ENCODE peak calls at places on chromosome 5, in eight cellular contexts. Z is lower leg skin, A is stomach, J is adrenal gland, C is IMR-90, K is transverse colon, Y is ovary, N is testis. D is an unnamed sample.

GRCh38 chr5:118794281-118794680 is 194.1 kb downstream of the DTWD2 start:
- DNase-seq in Z (no peak), A (no peak), J (no peak), C (no peak), K (no peak), Y (no peak), N (no peak), D (no peak)

GRCh38 chr5:113199122-113199905 is 222.7 kb downstream of the DCP2 start:
- DNase-seq in Z (no peak), A (no peak), J (peak; percentile 32), C (peak; percentile 86), K (no peak), Y (no peak), N (no peak), D (no peak)

GRCh38 chr5:141916522-141916921 is 7.1 kb upstream of the DELE1 start:
- DNase-seq in Z (no peak), A (no peak), J (no peak), C (no peak), K (no peak), Y (no peak), N (no peak), D (no peak)

GRCh38 chr5:33322632-33323031 is 118.1 kb upstream of the TARS1 start:
- DNase-seq in Z (no peak), A (no peak), J (no peak), C (no peak), K (no peak), Y (no peak), N (no peak), D (no peak)

GRCh38 chr5:172834570-172835245 is 657 bp downstream of the ERGIC1 start:
- DNase-seq in Z (no peak), A (no peak), J (peak; percentile 39), C (no peak), K (peak; percentile 39), Y (no peak), N (peak; percentile 64), D (no peak)

GRCh38 chr5:74555991-74556390 is 84.5 kb downstream of the ENC1 start:
- DNase-seq in Z (no peak), A (no peak), J (no peak), C (no peak), K (no peak), Y (no peak), N (no peak), D (no peak)

GRCh38 chr5:138391859-138392386 is 39.4 kb downstream of the KDM3B start:
- DNase-seq in Z (no peak), A (no peak), J (no peak), C (no peak), K (no peak), Y (no peak), N (peak; percentile 82), D (peak; percentile 36)

GRCh38 chr5:10685103-10685502 is 75.9 kb downstream of the DAP start:
- DNase-seq in Z (no peak), A (no peak), J (no peak), C (no peak), K (no peak), Y (no peak), N (no peak), D (no peak)

GRCh38 chr5:132067941-132068808 is 5.4 kb upstream of the CSF2 start:
- DNase-seq in Z (no peak), A (no peak), J (no peak), C (no peak), K (no peak), Y (no peak), N (no peak), D (no peak)

GRCh38 chr5:87770016-87770415 is 357.3 kb upstream of the CCNH start:
- DNase-seq in Z (no peak), A (no peak), J (no peak), C (no peak), K (no peak), Y (no peak), N (no peak), D (no peak)

GRCh38 chr5:59164041-59164830 is 581.4 kb downstream of the RAB3C start:
- DNase-seq in Z (no peak), A (no peak), J (no peak), C (peak; percentile 86), K (no peak), Y (no peak), N (no peak), D (no peak)

DNA sequence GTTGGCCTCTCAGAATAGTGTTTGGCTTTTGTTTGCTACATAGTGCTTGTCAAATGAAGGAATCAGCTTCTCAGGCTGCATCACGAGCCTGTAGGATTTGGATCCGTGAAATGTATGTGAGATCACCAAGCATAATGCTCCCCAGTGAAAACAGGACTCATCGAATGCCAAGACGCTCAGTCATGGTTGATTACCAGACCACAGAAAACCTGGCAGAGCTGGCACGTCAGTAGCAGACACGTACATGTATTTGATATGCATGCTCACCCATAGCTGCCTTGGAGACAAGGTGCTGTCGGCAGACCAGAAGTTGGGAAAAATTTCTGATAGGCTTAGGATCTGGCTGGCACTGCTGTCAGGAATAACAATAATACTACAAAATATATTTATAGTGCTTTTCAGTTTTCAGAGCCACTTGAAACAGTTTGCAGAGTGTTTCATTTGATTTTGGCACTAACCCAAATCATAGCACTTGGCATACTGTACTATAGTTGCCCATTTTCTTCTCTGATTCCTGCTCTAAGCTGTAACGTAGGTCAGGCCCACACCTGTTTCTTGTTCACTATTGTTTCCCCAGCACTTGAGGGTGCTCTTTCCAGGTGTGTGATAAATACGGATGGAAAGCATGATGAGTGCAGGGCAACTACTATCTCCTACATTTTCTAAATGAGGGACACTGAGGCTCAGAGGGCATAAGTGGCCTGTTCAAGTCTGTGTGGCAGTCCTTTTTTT is 226.1 kb downstream of the NR3C1 start:
- DNase-seq in Z (peak; percentile 39), A (peak; percentile 65), J (no peak), C (peak; percentile 99), K (no peak), Y (no peak), N (no peak), D (peak; percentile 14)
- TF ChIP-seq POLR2A in Z (no peak), A (no peak), J (no peak), C (no peak), K (no peak), Y (no peak), N (no peak), D (no peak)

DNA sequence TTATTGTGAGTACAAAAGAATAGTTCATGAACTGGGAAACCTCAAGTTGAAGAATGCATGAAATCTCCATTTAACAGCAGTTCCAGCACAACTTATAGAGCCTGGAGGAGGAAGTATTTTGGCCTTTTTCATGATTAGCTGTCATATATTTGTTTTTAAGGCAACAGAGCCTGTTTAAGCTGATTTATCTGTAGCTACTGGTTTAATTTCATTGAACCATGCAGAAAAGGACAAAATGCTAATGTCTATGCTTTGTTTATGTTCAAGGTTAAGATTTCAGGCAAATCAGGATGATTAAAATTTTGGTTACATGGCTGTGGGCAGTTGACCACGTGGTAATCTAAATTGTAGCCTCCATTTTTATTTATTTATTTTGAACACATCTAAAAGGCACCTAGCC is 12.1 kb downstream of the SPINK1 start:
- DNase-seq in Z (no peak), A (no peak), J (no peak), C (no peak), K (no peak), Y (no peak), N (no peak), D (no peak)
- TF ChIP-seq POLR2A in Z (no peak), A (no peak), J (no peak), C (no peak), K (no peak), Y (no peak), N (no peak), D (no peak)

GRCh38 chr5:177552839-177553455 is 1.4 kb downstream of the FAM193B start:
- DNase-seq in Z (no peak), A (no peak), J (peak; percentile 29), C (no peak), K (no peak), Y (no peak), N (peak; percentile 58), D (no peak)

GRCh38 chr5:177555665-177556064 is 1.3 kb upstream of the FAM193B start:
- DNase-seq in Z (no peak), A (no peak), J (no peak), C (no peak), K (no peak), Y (no peak), N (peak; percentile 54), D (no peak)

GRCh38 chr5:177554474-177555111 is at the start of gene FAM193B:
- DNase-seq in Z (peak; percentile 90), A (peak; percentile 95), J (peak; percentile 95), C (peak; percentile 87), K (peak; percentile 97), Y (peak; percentile 93), N (peak; percentile 95), D (peak; percentile 91)

GRCh38 chr5:177555228-177555627 is 865 bp upstream of the FAM193B start:
- DNase-seq in Z (no peak), A (no peak), J (no peak), C (no peak), K (no peak), Y (no peak), N (no peak), D (no peak)

DNA sequence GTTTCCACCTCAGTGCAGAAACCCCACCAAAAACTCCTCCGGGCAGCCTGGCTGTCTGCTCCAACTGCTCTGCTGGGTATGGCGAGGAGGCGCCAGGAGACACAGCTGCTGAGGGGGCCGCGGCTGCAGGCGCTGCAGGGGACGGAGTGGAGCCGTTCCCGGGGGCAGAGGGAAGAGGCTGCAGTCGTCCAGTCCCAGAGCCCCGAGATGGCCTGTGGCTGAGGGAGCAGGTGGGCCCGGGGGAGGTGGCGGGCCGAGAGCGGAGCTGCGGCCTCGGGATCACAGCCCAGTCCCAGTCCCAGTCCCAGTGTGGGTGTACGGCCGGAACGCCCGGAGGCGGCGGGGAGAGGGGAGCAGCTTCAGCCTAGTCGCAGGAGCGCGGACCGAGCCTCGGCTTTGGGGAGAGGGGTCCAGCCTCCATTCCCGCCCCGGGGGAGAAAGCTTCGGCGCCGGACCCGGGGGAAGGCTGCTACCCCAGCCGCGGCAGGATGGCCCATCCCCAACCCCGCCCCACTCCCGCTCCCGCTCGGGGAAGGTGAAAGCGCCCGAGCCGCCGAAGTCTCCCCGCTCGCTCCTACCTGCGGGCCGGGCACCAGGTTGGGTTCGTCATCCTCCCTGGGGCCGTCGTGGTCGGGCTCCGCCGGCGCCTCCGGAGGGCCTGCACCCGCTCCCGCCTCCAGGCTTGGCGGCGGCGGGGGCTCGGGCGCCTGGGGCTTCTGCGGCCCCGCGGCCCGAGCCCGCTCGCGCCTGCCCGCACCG is 513 bp downstream of the FAM193B start:
- DNase-seq in Z (peak; percentile 30), A (peak; percentile 56), J (peak; percentile 36), C (no peak), K (peak; percentile 63), Y (peak; percentile 60), N (no peak), D (peak; percentile 21)
- TF ChIP-seq POLR2A in Z (no peak), A (no peak), J (peak; percentile 5), C (no peak), K (no peak), Y (no peak), N (no peak), D (no peak)

DNA sequence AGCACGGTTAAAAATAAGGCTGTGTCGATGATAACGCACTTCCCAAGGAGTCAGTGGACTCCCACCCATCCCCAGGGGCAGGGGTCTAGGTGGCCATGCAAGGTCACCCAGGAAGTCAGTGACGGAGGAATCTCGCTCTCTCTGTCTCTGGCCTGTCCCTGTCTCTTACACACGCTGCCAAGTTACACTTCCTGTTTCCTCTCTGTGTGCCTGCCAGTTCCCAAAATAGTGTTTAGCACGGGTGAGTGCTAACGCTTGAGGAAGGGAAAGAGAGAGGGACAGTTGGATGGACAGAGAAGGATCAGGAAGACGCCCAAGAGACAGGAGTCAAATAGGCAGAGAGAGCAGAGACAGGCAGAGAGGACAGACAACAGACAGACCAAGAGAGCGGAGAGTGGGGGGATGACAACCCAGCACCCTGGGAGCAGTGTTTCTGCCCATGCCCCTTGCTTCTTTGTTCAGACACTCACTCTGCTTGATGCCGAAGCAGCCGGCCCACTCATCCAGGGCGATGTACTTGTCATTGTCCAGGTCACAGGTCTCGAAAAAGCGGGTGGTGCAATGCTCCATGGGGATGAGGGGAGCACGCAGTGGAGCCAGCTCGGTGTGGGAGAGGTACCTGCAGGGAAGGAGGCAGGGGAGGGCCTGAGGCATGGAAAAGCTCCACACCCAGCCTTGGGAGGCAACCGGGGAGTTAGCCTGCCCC is 22.9 kb downstream of the SPARC start:
- DNase-seq in Z (peak; percentile 64), A (no peak), J (peak; percentile 36), C (no peak), K (no peak), Y (no peak), N (peak; percentile 46), D (no peak)
- TF ChIP-seq POLR2A in Z (no peak), A (no peak), J (no peak), C (no peak), K (no peak), Y (no peak), N (no peak), D (no peak)

D was measured in prostate gland.